ENCODE peak calls at places on chromosome 2, in seven cellular contexts. One of them, this sample, is unnamed.

GRCh38 chr2:29640360-29640759 is 281.0 kb downstream of the ALK start:
- DNase-seq in RCC 7860: no peak
- DNase-seq in heart right ventricle: no peak
- DNase-seq in NAMALWA: no peak
- DNase-seq in brain microvascular endothelial cell: no peak
- DNase-seq in NCI-H226: no peak
- DNase-seq in stimulated activated CD4-positive, alpha-beta T cell treated with anti-CD3 and anti-CD28 coated beads, Interleukin-2, amount 100 ng/mL, for 48 hours: no peak
- DNase-seq in this sample: no peak

GRCh38 chr2:26521054-26521912 is 43.4 kb upstream of the OTOF start:
- DNase-seq in RCC 7860: no peak
- DNase-seq in heart right ventricle: no peak
- DNase-seq in NAMALWA: peak; percentile 65
- DNase-seq in stimulated activated CD4-positive, alpha-beta T cell treated with anti-CD3 and anti-CD28 coated beads, Interleukin-2, amount 100 ng/mL, for 48 hours: no peak
- DNase-seq in NCI-H226: no peak
- DNase-seq in brain microvascular endothelial cell: peak; percentile 7
- DNase-seq in this sample: no peak

GRCh38 chr2:112784199-112785189 is at the start of gene IL1A:
- DNase-seq in stimulated activated CD4-positive, alpha-beta T cell treated with anti-CD3 and anti-CD28 coated beads, Interleukin-2, amount 100 ng/mL, for 48 hours: no peak
- DNase-seq in brain microvascular endothelial cell: peak; percentile 51
- DNase-seq in heart right ventricle: no peak
- DNase-seq in RCC 7860: no peak
- DNase-seq in NCI-H226: peak; percentile 79
- DNase-seq in NAMALWA: no peak
- DNase-seq in this sample: no peak

GRCh38 chr2:183812091-183812490 is 687.8 kb downstream of the NUP35 start:
- DNase-seq in RCC 7860: no peak
- DNase-seq in NCI-H226: no peak
- DNase-seq in heart right ventricle: no peak
- DNase-seq in stimulated activated CD4-positive, alpha-beta T cell treated with anti-CD3 and anti-CD28 coated beads, Interleukin-2, amount 100 ng/mL, for 48 hours: no peak
- DNase-seq in NAMALWA: no peak
- DNase-seq in brain microvascular endothelial cell: peak; percentile 11
- DNase-seq in this sample: no peak

GRCh38 chr2:28438532-28439063 is 45.9 kb downstream of the FOSL2 start:
- DNase-seq in RCC 7860: no peak
- DNase-seq in NCI-H226: no peak
- DNase-seq in brain microvascular endothelial cell: no peak
- DNase-seq in NAMALWA: no peak
- DNase-seq in stimulated activated CD4-positive, alpha-beta T cell treated with anti-CD3 and anti-CD28 coated beads, Interleukin-2, amount 100 ng/mL, for 48 hours: no peak
- DNase-seq in heart right ventricle: no peak
- DNase-seq in this sample: no peak

GRCh38 chr2:220835563-220835962 is 736.5 kb downstream of the EPHA4 start:
- DNase-seq in stimulated activated CD4-positive, alpha-beta T cell treated with anti-CD3 and anti-CD28 coated beads, Interleukin-2, amount 100 ng/mL, for 48 hours: no peak
- DNase-seq in NAMALWA: no peak
- DNase-seq in RCC 7860: peak; percentile 23
- DNase-seq in brain microvascular endothelial cell: peak; percentile 69
- DNase-seq in heart right ventricle: no peak
- DNase-seq in NCI-H226: no peak
- DNase-seq in this sample: no peak

GRCh38 chr2:71683666-71684065 is 230.3 kb downstream of the DYSF start:
- DNase-seq in RCC 7860: no peak
- DNase-seq in heart right ventricle: no peak
- DNase-seq in NAMALWA: no peak
- DNase-seq in NCI-H226: no peak
- DNase-seq in brain microvascular endothelial cell: no peak
- DNase-seq in stimulated activated CD4-positive, alpha-beta T cell treated with anti-CD3 and anti-CD28 coated beads, Interleukin-2, amount 100 ng/mL, for 48 hours: no peak
- DNase-seq in this sample: no peak

GRCh38 chr2:96539215-96539920 is 2.8 kb downstream of the ARID5A start:
- DNase-seq in heart right ventricle: no peak
- DNase-seq in RCC 7860: no peak
- DNase-seq in stimulated activated CD4-positive, alpha-beta T cell treated with anti-CD3 and anti-CD28 coated beads, Interleukin-2, amount 100 ng/mL, for 48 hours: no peak
- DNase-seq in NCI-H226: no peak
- DNase-seq in NAMALWA: no peak
- DNase-seq in brain microvascular endothelial cell: no peak
- DNase-seq in this sample: no peak

GRCh38 chr2:70716131-70716766 is 51.8 kb downstream of the ADD2 start:
- DNase-seq in NCI-H226: no peak
- DNase-seq in heart right ventricle: no peak
- DNase-seq in NAMALWA: no peak
- DNase-seq in brain microvascular endothelial cell: no peak
- DNase-seq in RCC 7860: no peak
- DNase-seq in stimulated activated CD4-positive, alpha-beta T cell treated with anti-CD3 and anti-CD28 coated beads, Interleukin-2, amount 100 ng/mL, for 48 hours: no peak
- DNase-seq in this sample: no peak